ENCODE peak calls at places on chromosomes 3 and 15, in nine cellular contexts. P is GM19239; R is GM10248; T is activated T-cell treated with anti-CD3 and anti-CD28 coated beads, Interleukin-2, amount 50 U/mL, for 1 hour; X is CD8-positive, alpha-beta memory T cell; Q is left cardiac atrium; B is hippocampal formation; O is activated CD8-positive, alpha-beta memory T cell treated with anti-CD3 and anti-CD28 coated beads, Interleukin-2, amount 50 U/mL, for 4 hours; H is PC-9. S is an unnamed sample.

GRCh38 chr15:80159811-80160569 is 7.2 kb downstream of the FAH start:
- DNase-seq in P (no peak), R (peak), T (no peak), B (no peak), Q (no peak), O (no peak), H (no peak), X (no peak), S (no peak)

GRCh38 chr3:142850395-142851023 is 38.4 kb downstream of the PCOLCE2 start:
- DNase-seq in P (no peak), Q (no peak), X (no peak), B (no peak), R (no peak), H (peak), O (no peak), T (no peak), S (no peak)

GRCh38 chr3:160950954-160951353 is 154.2 kb downstream of the B3GALNT1 start:
- DNase-seq in P (no peak), Q (no peak), H (no peak), X (no peak), R (no peak), T (no peak), B (no peak), O (no peak), S (no peak)

GRCh38 chr3:38274864-38275649 is 7.0 kb upstream of the SLC22A14 start:
- DNase-seq in H (no peak), X (no peak), B (no peak), O (no peak), R (no peak), P (no peak), Q (no peak), T (no peak), S (no peak)

GRCh38 chr15:26682765-26683164 is 90.1 kb downstream of the GABRB3 start:
- DNase-seq in B (no peak), R (no peak), X (no peak), Q (no peak), T (no peak), P (no peak), H (no peak), O (no peak), S (no peak)

GRCh38 chr15:47505712-47506542 is 211.4 kb upstream of the SEMA6D start:
- DNase-seq in B (no peak), X (no peak), T (no peak), P (no peak), O (no peak), H (no peak), Q (no peak), R (no peak), S (no peak)

GRCh38 chr3:181173227-181173626 is 183.7 kb upstream of the DNAJC19 start:
- DNase-seq in R (no peak), T (no peak), Q (no peak), H (no peak), P (no peak), B (no peak), O (no peak), X (no peak), S (no peak)

GRCh38 chr3:15284121-15284889 is 48.1 kb downstream of the SH3BP5 start:
- DNase-seq in H (no peak), O (no peak), B (no peak), R (no peak), T (no peak), X (no peak), P (no peak), Q (peak), S (no peak)

GRCh38 chr3:38479431-38480092 is 16.6 kb upstream of the EXOG start:
- DNase-seq in P (peak), Q (peak), R (peak), H (no peak), B (peak), O (peak), X (peak), T (peak), S (no peak)

GRCh38 chr3:43389388-43390254 is 103.3 kb downstream of the SNRK start:
- DNase-seq in X (peak), P (peak), H (no peak), Q (peak), T (peak), B (no peak), O (peak), R (no peak), S (peak)

GRCh38 chr3:21839181-21839580 is 88.2 kb upstream of the ZNF385D start:
- DNase-seq in B (no peak), Q (no peak), O (no peak), X (no peak), P (no peak), H (no peak), T (no peak), R (no peak), S (no peak)

GRCh38 chr3:2568929-2569328 is 470.3 kb downstream of the CNTN4 start:
- DNase-seq in O (no peak), T (no peak), R (no peak), P (no peak), X (no peak), Q (no peak), H (no peak), B (no peak), S (no peak)

GRCh38 chr15:45678459-45679178 is 43.8 kb downstream of the SQOR start:
- DNase-seq in X (no peak), T (no peak), B (no peak), O (no peak), P (no peak), R (no peak), Q (no peak), H (no peak), S (no peak)

GRCh38 chr3:197487911-197488391 is 67.8 kb downstream of the BDH1 start:
- DNase-seq in X (no peak), R (no peak), H (peak), T (no peak), P (no peak), B (no peak), O (no peak), Q (peak), S (no peak)

GRCh38 chr15:90315276-90315982 is 36.7 kb upstream of the ZNF774 start:
- DNase-seq in P (no peak), Q (peak), B (peak), R (no peak), T (no peak), O (no peak), H (peak), X (no peak), S (no peak)

GRCh38 chr3:71438004-71438685 is 145.4 kb downstream of the FOXP1 start:
- DNase-seq in R (no peak), O (no peak), P (no peak), B (no peak), X (no peak), Q (no peak), H (no peak), T (no peak), S (no peak)

GRCh38 chr3:34301313-34301712 is 502.9 kb downstream of the PDCD6IP start:
- DNase-seq in T (no peak), H (no peak), X (no peak), O (no peak), P (no peak), Q (no peak), R (no peak), B (no peak), S (no peak)

GRCh38 chr3:179526989-179527391 is 35.7 kb upstream of the ACTL6A start:
- DNase-seq in Q (peak), X (no peak), O (no peak), B (no peak), R (no peak), H (no peak), T (no peak), P (no peak), S (no peak)

GRCh38 chr3:55521086-55522060 is 34.3 kb upstream of the WNT5A start:
- DNase-seq in R (no peak), Q (no peak), B (no peak), H (no peak), P (no peak), T (no peak), O (no peak), X (no peak), S (no peak)

GRCh38 chr3:123344175-123344908 is 104.5 kb downstream of the ADCY5 start:
- DNase-seq in Q (no peak), T (no peak), X (no peak), R (no peak), P (no peak), H (no peak), B (no peak), O (no peak), S (no peak)

GRCh38 chr15:48796930-48797329 is 13.9 kb downstream of the CEP152 start:
- DNase-seq in O (no peak), B (no peak), T (no peak), P (no peak), X (no peak), R (no peak), H (no peak), Q (no peak), S (no peak)

GRCh38 chr3:127618891-127619290 is 10.1 kb upstream of the PODXL2 start:
- DNase-seq in R (no peak), Q (no peak), H (no peak), T (no peak), B (no peak), X (no peak), P (no peak), O (no peak), S (no peak)

GRCh38 chr3:101184111-101184510 is 136.3 kb downstream of the IMPG2 start:
- DNase-seq in B (no peak), T (no peak), X (no peak), R (no peak), Q (no peak), P (no peak), H (no peak), O (no peak), S (no peak)

GRCh38 chr3:19439944-19440343 is 291.6 kb downstream of the KCNH8 start:
- DNase-seq in Q (no peak), H (no peak), B (no peak), P (no peak), T (no peak), X (no peak), R (no peak), O (no peak), S (no peak)

GRCh38 chr3:72065236-72065635 is 280.3 kb upstream of the PROK2 start:
- DNase-seq in P (no peak), T (no peak), O (no peak), X (no peak), H (no peak), Q (no peak), B (peak), R (no peak), S (no peak)

GRCh38 chr3:129623447-129624118 is 17.1 kb upstream of the PLXND1 start:
- DNase-seq in T (no peak), P (no peak), R (no peak), H (peak), Q (peak), B (no peak), X (no peak), O (no peak), S (no peak)

GRCh38 chr3:58572634-58573230 is 4.5 kb downstream of the FAM107A start:
- DNase-seq in X (no peak), O (no peak), P (no peak), H (no peak), Q (no peak), B (no peak), R (no peak), T (no peak), S (no peak)

GRCh38 chr15:88613074-88613944 is 7.8 kb upstream of the AEN start:
- DNase-seq in O (no peak), P (no peak), B (no peak), H (no peak), X (no peak), R (no peak), T (no peak), Q (no peak), S (no peak)

GRCh38 chr15:60795471-60795870 is 316.5 kb upstream of the ICE2 start:
- DNase-seq in R (no peak), B (no peak), H (no peak), P (no peak), X (no peak), T (no peak), O (no peak), Q (no peak), S (no peak)

GRCh38 chr3:28252016-28252415 is 10.6 kb downstream of the CMC1 start:
- DNase-seq in Q (no peak), H (no peak), X (peak), O (no peak), B (no peak), T (no peak), R (no peak), P (no peak), S (no peak)

GRCh38 chr3:195612075-195612800 is 28.5 kb upstream of the APOD start:
- DNase-seq in O (no peak), R (no peak), X (no peak), T (no peak), H (no peak), Q (no peak), P (no peak), B (no peak), S (no peak)

GRCh38 chr3:38084019-38084968 is 45.3 kb downstream of the DLEC1 start:
- DNase-seq in X (peak), Q (peak), B (no peak), R (peak), P (no peak), T (no peak), O (no peak), H (no peak), S (no peak)

GRCh38 chr3:39428745-39429201 is 22.3 kb downstream of the RPSA start:
- DNase-seq in B (no peak), R (no peak), X (no peak), H (no peak), Q (peak), T (no peak), P (no peak), O (no peak), S (no peak)

S was measured in activated T-helper 2 cell treated with anti-CD3 and anti-CD28 coated beads, Interferon-gamma antibody, Interleukin-2, Interleukin-4, amounts not matched to agents 10 μg/mL and 5 μg/mL and 100 μg/mL, durations not matched to agents 14 hours and 24 hours and 36 hours.